ENCODE peak calls at places on chromosomes 5 and 9, in five cellular contexts. X is activated CD4-positive, alpha-beta T cell treated with anti-CD3 and anti-CD28 coated beads, Interleukin-2, amount 10 ng/mL, durations not matched to agents 7 days and 5 days; N is fibroblast of the conjunctiva; H is NCI-H1417; Y is DMS 273 treated with DMSO at 0.1 percent for 48 hours. M is an unnamed sample.

GRCh38 chr5:40401965-40402364 is 277.8 kb upstream of the PTGER4 start:
- DNase-seq in N (no peak), X (no peak), Y (no peak), H (no peak), M (no peak)

GRCh38 chr9:88218721-88219120 is 80.4 kb upstream of the SPATA31C2 start:
- DNase-seq in Y (no peak), H (no peak), N (no peak), X (no peak), M (no peak)

GRCh38 chr9:136138566-136138965 is 19.9 kb upstream of the TMEM250 start:
- DNase-seq in X (peak), Y (no peak), H (peak), N (no peak), M (peak)

GRCh38 chr5:36205329-36205728 is 36.4 kb downstream of the NADK2 start:
- DNase-seq in Y (no peak), N (no peak), H (no peak), X (no peak), M (no peak)

GRCh38 chr9:113958556-113958955 is 82.4 kb downstream of the ZNF618 start:
- DNase-seq in H (no peak), N (no peak), X (no peak), Y (no peak), M (no peak)

GRCh38 chr9:125021069-125021468 is 80.2 kb upstream of the GOLGA1 start:
- DNase-seq in N (no peak), H (no peak), X (no peak), Y (no peak), M (no peak)

GRCh38 chr5:66239034-66239433 is 94.9 kb downstream of the SREK1 start:
- DNase-seq in N (no peak), H (peak), Y (no peak), X (no peak), M (no peak)

GRCh38 chr5:92979716-92980115 is 601.3 kb downstream of the NR2F1-AS1 start:
- DNase-seq in N (no peak), Y (no peak), X (no peak), H (no peak), M (no peak)

GRCh38 chr9:98287383-98287782 is 31.9 kb upstream of the TBC1D2 start:
- DNase-seq in N (no peak), H (no peak), X (no peak), Y (no peak), M (no peak)

GRCh38 chr9:3513265-3513818 is 12.5 kb downstream of the RFX3 start:
- DNase-seq in H (no peak), Y (no peak), X (no peak), N (no peak), M (no peak)

GRCh38 chr5:41068169-41068568 is 3.0 kb downstream of the MROH2B start:
- DNase-seq in N (no peak), H (peak), X (no peak), Y (no peak), M (peak)

GRCh38 chr5:39432687-39433086 is 7.9 kb upstream of the DAB2 start:
- DNase-seq in H (no peak), X (no peak), N (no peak), Y (no peak), M (no peak)

GRCh38 chr9:105887679-105888078 is 193.3 kb downstream of the TMEM38B start:
- DNase-seq in N (no peak), Y (no peak), X (peak), H (peak), M (no peak)

GRCh38 chr5:138110266-138110963 is 26.6 kb downstream of the WNT8A start:
- DNase-seq in H (peak), X (no peak), Y (no peak), N (no peak), M (no peak)

GRCh38 chr9:36793277-36793676 is 220.6 kb downstream of the MELK start:
- DNase-seq in Y (no peak), N (no peak), H (peak), X (no peak), M (no peak)

GRCh38 chr9:37433754-37434435 is 11.4 kb downstream of the GRHPR start:
- DNase-seq in X (no peak), Y (no peak), H (no peak), N (no peak), M (no peak)

GRCh38 chr5:2895876-2896275 is 144.4 kb upstream of the IRX2 start:
- DNase-seq in X (no peak), Y (no peak), N (no peak), H (no peak), M (no peak)

GRCh38 chr9:121866927-121867326 is 215.5 kb downstream of the DAB2IP start:
- DNase-seq in X (no peak), N (no peak), Y (no peak), H (no peak), M (no peak)

GRCh38 chr5:39256472-39256871 is 37.1 kb upstream of the FYB1 start:
- DNase-seq in N (peak), X (no peak), H (no peak), Y (no peak), M (no peak)

GRCh38 chr9:136482793-136483588 is at the start of gene SEC16A:
- DNase-seq in X (peak), N (peak), H (peak), Y (peak), M (peak)

GRCh38 chr9:91428927-91429351 is 5.3 kb upstream of the NFIL3 start:
- DNase-seq in H (no peak), N (peak), Y (no peak), X (no peak), M (no peak)

GRCh38 chr5:87190687-87191086 is 77.0 kb upstream of the RASA1 start:
- DNase-seq in N (no peak), Y (no peak), H (peak), X (no peak), M (no peak)

GRCh38 chr5:112776301-112776856 is 38.7 kb downstream of the APC start:
- DNase-seq in N (peak), X (no peak), H (no peak), Y (no peak), M (no peak)

GRCh38 chr5:177479774-177480173 is 6.3 kb upstream of the DBN1 start:
- DNase-seq in Y (no peak), X (no peak), N (no peak), H (no peak), M (no peak)

GRCh38 chr5:163677092-163677491 is 171.7 kb downstream of the MAT2B start:
- DNase-seq in N (no peak), H (no peak), X (no peak), Y (no peak), M (no peak)

GRCh38 chr5:104429911-104430310 is 867.3 kb upstream of the NUDT12 start:
- DNase-seq in H (no peak), X (no peak), N (no peak), Y (no peak), M (no peak)

GRCh38 chr5:43073597-43074546 is 33.8 kb upstream of the ANXA2R start:
- DNase-seq in N (no peak), H (peak), Y (peak), X (peak), M (peak)

GRCh38 chr5:64166201-64166959 is 737 bp downstream of the RNF180 start:
- DNase-seq in N (no peak), X (no peak), H (peak), Y (no peak), M (no peak)